ENCODE peak calls at places on chromosomes 4 and X, in seven cellular contexts. P is GM12865; G is cardiac muscle cell; R is HCT116; N is mesendoderm; X is effector memory CD4-positive, alpha-beta T cell; Q is foreskin fibroblast. Y is an unnamed sample.

GRCh38 chrX:153878969-153879653 is 6.9 kb downstream of the L1CAM start:
- DNase-seq in X (no peak), R (no peak), P (no peak), Q (no peak), N (peak), G (peak), Y (no peak)

GRCh38 chr4:146398404-146398803 is 123.3 kb downstream of the SLC10A7 start:
- DNase-seq in N (no peak), Q (peak), X (no peak), G (no peak), R (no peak), P (no peak), Y (no peak)

GRCh38 chr4:168257663-168258235 is 60.8 kb downstream of the DDX60 start:
- DNase-seq in Q (no peak), R (no peak), G (peak), X (no peak), P (no peak), N (no peak), Y (no peak)

GRCh38 chr4:128600996-128601857 is 208.3 kb upstream of the JADE1 start:
- DNase-seq in G (no peak), X (no peak), R (peak), N (peak), Q (peak), P (no peak), Y (no peak)

GRCh38 chr4:26459054-26459755 is 31.1 kb downstream of the CCKAR start:
- DNase-seq in G (peak), P (peak), N (peak), Q (peak), R (peak), X (no peak), Y (peak)

GRCh38 chrX:28177202-28177601 is 196.0 kb upstream of the DCAF8L1 start:
- DNase-seq in R (peak), G (peak), X (no peak), N (peak), Q (no peak), P (peak), Y (no peak)

GRCh38 chrX:120617996-120618630 is 11.7 kb downstream of the C1GALT1C1 start:
- DNase-seq in N (no peak), Q (peak), G (no peak), R (no peak), X (no peak), P (peak), Y (no peak)

GRCh38 chrX:112521658-112522057 is 158.1 kb downstream of the LHFPL1 start:
- DNase-seq in X (no peak), Q (no peak), P (no peak), G (no peak), R (no peak), N (no peak), Y (no peak)

GRCh38 chr4:138494931-138495330 is 252.8 kb upstream of the SLC7A11 start:
- DNase-seq in G (peak), P (peak), N (peak), Q (peak), X (no peak), R (peak), Y (peak)

GRCh38 chrX:51395807-51396728 is 63.4 kb downstream of the NUDT10 start:
- DNase-seq in X (peak), N (peak), R (no peak), G (peak), Q (peak), P (peak), Y (peak)

DNA sequence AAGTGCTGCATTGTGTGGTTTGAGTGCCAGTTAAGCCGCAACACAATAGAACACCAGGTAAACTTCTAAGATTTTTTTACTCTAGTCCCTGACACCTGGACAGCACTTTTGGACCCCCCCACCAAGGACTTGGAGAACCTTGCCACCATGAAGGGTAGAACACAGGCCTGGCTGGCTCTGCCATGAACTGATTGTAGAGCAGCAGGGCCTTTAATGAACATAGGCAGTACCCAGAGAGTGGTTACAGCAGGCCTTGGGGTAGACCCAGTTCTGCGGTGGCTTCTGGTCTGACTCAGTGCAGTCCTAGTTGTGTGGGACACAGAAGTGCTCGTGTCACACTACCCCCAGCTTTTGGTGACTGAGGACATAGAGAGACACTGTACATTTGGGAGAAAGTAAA is 648.3 kb downstream of the PCDH19 start:
- DNase-seq in Q (no peak), X (no peak), P (no peak), N (no peak), R (no peak), G (no peak), Y (no peak)
- H3K4me3 ChIP-seq in Q (no peak), X (no peak), P (no peak), N (no peak), R (no peak), G (no peak), Y (no peak)

GRCh38 chr4:24799196-24799543 is 3.8 kb downstream of the SOD3 start:
- DNase-seq in Q (no peak), R (no peak), P (no peak), N (no peak), X (no peak), G (no peak), Y (no peak)
- H3K4me3 ChIP-seq in Q (no peak), R (no peak), P (no peak), N (no peak), X (no peak), G (no peak), Y (no peak)

GRCh38 chr4:186687263-186687662 is 36.4 kb downstream of the FAT1 start:
- DNase-seq in X (no peak), N (no peak), Q (no peak), P (no peak), G (no peak), R (no peak), Y (no peak)
- H3K4me3 ChIP-seq in X (no peak), N (no peak), Q (no peak), P (no peak), G (no peak), R (no peak), Y (no peak)

GRCh38 chr4:6608758-6609414 is 31.6 kb upstream of the MRFAP1 start:
- DNase-seq in G (peak), R (no peak), P (no peak), Q (peak), X (no peak), N (peak), Y (no peak)
- H3K4me3 ChIP-seq in G (no peak), R (no peak), P (no peak), Q (no peak), X (no peak), N (no peak), Y (no peak)

GRCh38 chr4:4535590-4535989 is 6.3 kb downstream of the STX18 start:
- DNase-seq in P (no peak), N (no peak), G (no peak), X (no peak), R (no peak), Q (no peak), Y (no peak)

GRCh38 chr4:4532371-4532770 is 9.5 kb downstream of the STX18 start:
- DNase-seq in N (no peak), R (no peak), G (no peak), X (no peak), Q (no peak), P (no peak), Y (no peak)

GRCh38 chr4:4529412-4529811 is 12.4 kb downstream of the STX18 start:
- DNase-seq in G (no peak), X (no peak), N (no peak), Q (no peak), R (no peak), P (no peak), Y (no peak)

GRCh38 chr4:4534515-4535145 is 7.2 kb downstream of the STX18 start:
- DNase-seq in R (no peak), N (no peak), G (no peak), Q (no peak), X (no peak), P (no peak), Y (no peak)

GRCh38 chr4:4533461-4534169 is 8.2 kb downstream of the STX18 start:
- DNase-seq in X (no peak), N (no peak), P (no peak), R (no peak), G (no peak), Q (no peak), Y (no peak)
- H3K4me3 ChIP-seq in X (no peak), N (no peak), P (no peak), R (no peak), G (no peak), Q (no peak), Y (no peak)

DNA sequence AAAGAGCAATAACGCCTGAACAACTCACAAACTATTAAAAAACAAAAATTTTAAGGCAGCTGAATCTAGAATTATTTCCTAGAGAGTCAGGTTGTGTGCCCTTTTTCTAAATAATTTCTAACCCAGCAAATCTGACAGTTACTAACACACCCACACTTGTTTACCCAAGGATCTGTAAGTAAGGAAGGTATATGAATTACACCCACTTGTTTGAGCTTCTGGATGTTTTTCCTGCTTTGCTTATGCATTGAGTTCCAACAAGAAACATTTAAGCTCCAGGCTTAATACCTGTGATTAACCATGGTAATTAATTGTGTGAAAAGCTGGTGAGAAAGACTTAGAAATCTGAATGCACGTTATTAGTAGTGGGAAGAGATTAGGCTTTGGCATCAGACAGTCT is 1.5 kb downstream of the NIPAL1 start:
- DNase-seq in P (no peak), N (no peak), X (no peak), G (no peak), R (no peak), Q (no peak), Y (no peak)
- H3K4me3 ChIP-seq in P (no peak), N (no peak), X (no peak), G (no peak), R (no peak), Q (no peak), Y (no peak)

GRCh38 chrX:152822383-152823086 is 8.0 kb downstream of the CETN2 start:
- DNase-seq in G (no peak), P (no peak), R (no peak), X (no peak), Q (peak), N (no peak), Y (no peak)

GRCh38 chrX:152817082-152817744 is 13.3 kb downstream of the CETN2 start:
- DNase-seq in Q (peak), N (peak), G (peak), R (no peak), X (no peak), P (peak), Y (no peak)

GRCh38 chrX:152819732-152820131 is 10.8 kb downstream of the CETN2 start:
- DNase-seq in Q (peak), X (no peak), R (no peak), P (no peak), G (no peak), N (no peak), Y (no peak)

GRCh38 chrX:152821145-152821765 is 9.3 kb downstream of the CETN2 start:
- DNase-seq in P (peak), G (peak), X (no peak), R (peak), Q (peak), N (peak), Y (no peak)

DNA sequence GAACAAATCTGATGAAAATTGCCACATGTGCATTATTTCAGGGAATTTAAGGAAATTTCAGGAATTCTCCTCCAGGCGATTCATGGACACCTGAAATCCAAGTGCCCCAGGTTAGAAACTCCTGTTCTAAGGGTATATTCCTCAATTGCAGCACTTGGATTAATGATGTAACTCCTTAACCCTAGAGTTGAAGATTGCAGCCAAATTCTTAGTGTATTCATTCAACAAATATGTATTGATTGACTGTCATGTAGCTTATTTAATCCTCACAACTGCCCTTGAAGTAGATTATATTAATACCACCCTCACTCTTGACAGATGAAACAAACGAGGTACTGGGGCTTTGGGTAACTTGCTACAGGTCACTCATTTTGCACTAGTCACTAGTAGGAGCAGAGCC is 11.3 kb downstream of the CETN2 start:
- DNase-seq in R (no peak), N (no peak), P (no peak), Q (peak), X (no peak), G (no peak), Y (no peak)
- H3K4me3 ChIP-seq in R (no peak), N (no peak), P (no peak), Q (no peak), X (no peak), G (no peak), Y (no peak)

GRCh38 chr4:13524504-13525243 is 19.6 kb downstream of the NKX3-2 start:
- DNase-seq in N (peak), X (no peak), Q (peak), P (no peak), R (no peak), G (no peak), Y (no peak)

GRCh38 chr4:13521047-13521446 is 23.3 kb downstream of the NKX3-2 start:
- DNase-seq in P (no peak), R (no peak), Q (no peak), G (no peak), X (no peak), N (no peak), Y (no peak)

GRCh38 chr4:13523105-13523477 is 21.2 kb downstream of the NKX3-2 start:
- DNase-seq in G (no peak), N (no peak), Q (peak), P (no peak), R (no peak), X (no peak), Y (no peak)

GRCh38 chr4:13523591-13524503 is 20.5 kb downstream of the NKX3-2 start:
- DNase-seq in R (no peak), Q (no peak), N (peak), X (no peak), G (no peak), P (no peak), Y (no peak)

GRCh38 chr4:13522282-13523104 is 21.8 kb downstream of the NKX3-2 start:
- DNase-seq in P (no peak), Q (peak), R (no peak), G (no peak), X (no peak), N (peak), Y (no peak)
- H3K4me3 ChIP-seq in P (no peak), Q (no peak), R (no peak), G (peak), X (no peak), N (peak), Y (no peak)

GRCh38 chr4:40681600-40682297 is 52.1 kb upstream of the RBM47 start:
- DNase-seq in N (peak), P (no peak), G (peak), R (no peak), X (no peak), Q (no peak), Y (no peak)
- H3K4me3 ChIP-seq in N (no peak), P (no peak), G (no peak), R (no peak), X (no peak), Q (no peak), Y (no peak)

GRCh38 chr4:17618926-17619325 is 4.5 kb downstream of the MED28 start:
- DNase-seq in N (no peak), G (no peak), P (no peak), R (no peak), Q (peak), X (no peak), Y (peak)
- H3K4me3 ChIP-seq in N (no peak), G (no peak), P (no peak), R (no peak), Q (no peak), X (no peak), Y (peak)